ENCODE peak calls at places on chromosomes 7 and 10, in five cellular contexts. One of them, this sample, is unnamed.
A peak's percentile ranks its signal among the peaks of the same experiment; 100 is the strongest.

GRCh38 chr10:124894569-124895215 is 47.2 kb upstream of the ZRANB1 start:
- DNase-seq in right cardiac atrium: no peak
- DNase-seq in mammary epithelial cell: no peak
- DNase-seq in SJSA1: no peak
- DNase-seq in brain microvascular endothelial cell: no peak
- DNase-seq in this sample: no peak

GRCh38 chr7:101696-102376 is 90.5 kb upstream of the FAM20C start:
- DNase-seq in right cardiac atrium: no peak
- DNase-seq in mammary epithelial cell: peak; percentile 76
- DNase-seq in SJSA1: peak; percentile 77
- DNase-seq in brain microvascular endothelial cell: peak; percentile 22
- DNase-seq in this sample: no peak

GRCh38 chr7:51823437-51823836 is 506.8 kb upstream of the COBL start:
- DNase-seq in right cardiac atrium: no peak
- DNase-seq in mammary epithelial cell: no peak
- DNase-seq in SJSA1: no peak
- DNase-seq in brain microvascular endothelial cell: no peak
- DNase-seq in this sample: no peak

GRCh38 chr10:104127411-104127810 is 5.4 kb downstream of the SFR1 start:
- DNase-seq in right cardiac atrium: no peak
- DNase-seq in mammary epithelial cell: no peak
- DNase-seq in SJSA1: no peak
- DNase-seq in brain microvascular endothelial cell: no peak
- DNase-seq in this sample: no peak

GRCh38 chr10:103481974-103482531 is 3.0 kb upstream of the CALHM3 start:
- DNase-seq in right cardiac atrium: no peak
- DNase-seq in mammary epithelial cell: peak; percentile 42
- DNase-seq in SJSA1: no peak
- DNase-seq in brain microvascular endothelial cell: peak; percentile 57
- DNase-seq in this sample: no peak

GRCh38 chr10:50295367-50295766 is 44.1 kb upstream of the ASAH2 start:
- DNase-seq in right cardiac atrium: no peak
- DNase-seq in mammary epithelial cell: no peak
- DNase-seq in SJSA1: no peak
- DNase-seq in brain microvascular endothelial cell: no peak
- DNase-seq in this sample: no peak

GRCh38 chr10:70335246-70335613 is 47.2 kb downstream of the LRRC20 start:
- DNase-seq in right cardiac atrium: peak; percentile 88
- DNase-seq in mammary epithelial cell: no peak
- DNase-seq in SJSA1: no peak
- DNase-seq in brain microvascular endothelial cell: no peak
- DNase-seq in this sample: no peak

GRCh38 chr10:91389636-91390512 is 20.3 kb upstream of the HECTD2 start:
- DNase-seq in right cardiac atrium: no peak
- DNase-seq in mammary epithelial cell: peak; percentile 36
- DNase-seq in SJSA1: peak; percentile 31
- DNase-seq in brain microvascular endothelial cell: peak; percentile 38
- DNase-seq in this sample: no peak

GRCh38 chr10:127990846-127991542 is 84.1 kb downstream of the PTPRE start:
- DNase-seq in right cardiac atrium: no peak
- DNase-seq in mammary epithelial cell: peak; percentile 91
- DNase-seq in SJSA1: peak; percentile 78
- DNase-seq in brain microvascular endothelial cell: peak; percentile 94
- DNase-seq in this sample: peak; percentile 55

GRCh38 chr10:78774999-78775711 is 293.6 kb upstream of the ZMIZ1 start:
- DNase-seq in right cardiac atrium: peak; percentile 64
- DNase-seq in mammary epithelial cell: no peak
- DNase-seq in SJSA1: peak; percentile 99
- DNase-seq in brain microvascular endothelial cell: peak; percentile 49
- DNase-seq in this sample: no peak
- H3K27ac ChIP-seq in right cardiac atrium: peak overlapping the region; percentile 11
- H3K27ac ChIP-seq in mammary epithelial cell: no peak overlapping the region
- H3K27ac ChIP-seq in SJSA1: peak overlapping the region; percentile 86
- H3K27ac ChIP-seq in brain microvascular endothelial cell: no peak overlapping the region
- H3K27ac ChIP-seq in this sample: peak overlapping the region; percentile 66

DNA sequence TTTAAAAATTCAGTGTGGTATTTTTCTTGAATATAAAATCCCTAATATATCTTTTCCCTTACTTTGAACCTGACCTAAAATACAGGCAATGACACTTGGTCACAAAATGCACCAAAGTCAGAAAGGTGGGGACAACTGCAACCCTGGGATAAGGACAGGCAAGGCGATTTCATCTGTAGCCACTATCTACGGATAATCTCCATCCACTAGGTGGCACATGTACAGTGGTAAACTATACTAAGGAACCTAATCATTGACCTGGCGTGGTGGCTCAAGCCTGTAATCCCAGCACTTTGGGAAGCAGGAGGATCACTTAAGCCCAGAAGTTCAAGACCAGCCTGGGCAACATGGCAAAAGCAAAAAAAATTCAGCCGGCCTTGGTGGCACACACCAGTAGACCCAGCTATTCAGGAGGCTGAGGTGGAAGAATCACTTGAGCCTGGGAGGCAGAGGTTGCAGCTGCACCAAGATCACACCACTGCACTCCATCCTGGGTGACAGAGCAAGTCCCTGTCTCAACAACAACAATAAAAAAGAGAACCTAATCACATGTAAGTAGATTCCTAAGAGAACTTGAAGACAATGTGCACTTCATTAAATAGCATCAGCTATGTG is 98.9 kb downstream of the KMT2C start:
- DNase-seq in right cardiac atrium: no peak
- DNase-seq in mammary epithelial cell: peak; percentile 37
- DNase-seq in SJSA1: peak; percentile 50
- DNase-seq in brain microvascular endothelial cell: peak; percentile 52
- DNase-seq in this sample: no peak
- H3K4me3 ChIP-seq in right cardiac atrium: no peak overlapping the region
- H3K4me3 ChIP-seq in mammary epithelial cell: no peak overlapping the region
- H3K4me3 ChIP-seq in SJSA1: no peak overlapping the region
- H3K4me3 ChIP-seq in brain microvascular endothelial cell: no peak overlapping the region
- H3K4me3 ChIP-seq in this sample: no peak overlapping the region

GRCh38 chr7:31875424-31875823 is 188.4 kb downstream of the PPP1R17 start:
- DNase-seq in right cardiac atrium: no peak
- DNase-seq in mammary epithelial cell: peak; percentile 13
- DNase-seq in SJSA1: no peak
- DNase-seq in brain microvascular endothelial cell: no peak
- DNase-seq in this sample: no peak
- H3K27ac ChIP-seq in right cardiac atrium: no peak overlapping the region
- H3K27ac ChIP-seq in mammary epithelial cell: no peak overlapping the region
- H3K27ac ChIP-seq in SJSA1: no peak overlapping the region
- H3K27ac ChIP-seq in brain microvascular endothelial cell: no peak overlapping the region
- H3K27ac ChIP-seq in this sample: peak overlapping the region; percentile 74

DNA sequence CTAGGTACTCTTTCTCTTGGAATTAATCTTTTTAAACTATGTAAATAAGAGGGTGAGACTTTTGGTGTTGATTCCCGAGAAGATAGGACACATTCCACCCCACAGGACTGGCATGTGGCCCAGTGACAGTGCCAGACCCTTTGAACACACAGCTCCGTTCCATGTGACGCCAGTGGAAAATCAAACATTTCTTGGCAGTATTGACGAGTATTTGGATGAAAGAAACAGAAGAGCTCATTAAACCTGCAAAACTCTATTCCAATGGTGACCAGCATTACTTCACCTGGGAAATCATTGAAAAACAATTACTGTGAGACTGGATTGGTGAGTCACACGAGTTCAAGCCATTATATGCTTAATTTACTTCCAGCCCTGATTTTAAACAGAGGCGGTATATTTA is 25.8 kb downstream of the AKR1E2 start:
- DNase-seq in right cardiac atrium: peak; percentile 85
- DNase-seq in mammary epithelial cell: no peak
- DNase-seq in SJSA1: no peak
- DNase-seq in brain microvascular endothelial cell: no peak
- DNase-seq in this sample: no peak
- H3K4me3 ChIP-seq in right cardiac atrium: no peak overlapping the region
- H3K4me3 ChIP-seq in mammary epithelial cell: no peak overlapping the region
- H3K4me3 ChIP-seq in SJSA1: no peak overlapping the region
- H3K4me3 ChIP-seq in brain microvascular endothelial cell: no peak overlapping the region
- H3K4me3 ChIP-seq in this sample: no peak overlapping the region

GRCh38 chr10:48526846-48527505 is 77.9 kb downstream of the ARHGAP22 start:
- DNase-seq in right cardiac atrium: no peak
- DNase-seq in mammary epithelial cell: no peak
- DNase-seq in SJSA1: no peak
- DNase-seq in brain microvascular endothelial cell: no peak
- DNase-seq in this sample: no peak

GRCh38 chr10:48525956-48526355 is 78.9 kb downstream of the ARHGAP22 start:
- DNase-seq in right cardiac atrium: no peak
- DNase-seq in mammary epithelial cell: no peak
- DNase-seq in SJSA1: no peak
- DNase-seq in brain microvascular endothelial cell: no peak
- DNase-seq in this sample: no peak

GRCh38 chr10:48527691-48528212 is 77.1 kb downstream of the ARHGAP22 start:
- DNase-seq in right cardiac atrium: no peak
- DNase-seq in mammary epithelial cell: no peak
- DNase-seq in SJSA1: no peak
- DNase-seq in brain microvascular endothelial cell: no peak
- DNase-seq in this sample: no peak

GRCh38 chr10:48525113-48525512 is 79.8 kb downstream of the ARHGAP22 start:
- DNase-seq in right cardiac atrium: no peak
- DNase-seq in mammary epithelial cell: no peak
- DNase-seq in SJSA1: no peak
- DNase-seq in brain microvascular endothelial cell: no peak
- DNase-seq in this sample: no peak

GRCh38 chr10:48526371-48526821 is 78.5 kb downstream of the ARHGAP22 start:
- DNase-seq in right cardiac atrium: no peak
- DNase-seq in mammary epithelial cell: peak; percentile 41
- DNase-seq in SJSA1: peak; percentile 45
- DNase-seq in brain microvascular endothelial cell: peak; percentile 57
- DNase-seq in this sample: no peak
- H3K27ac ChIP-seq in right cardiac atrium: no peak overlapping the region
- H3K27ac ChIP-seq in mammary epithelial cell: no peak overlapping the region
- H3K27ac ChIP-seq in SJSA1: peak overlapping the region; percentile 58
- H3K27ac ChIP-seq in brain microvascular endothelial cell: peak overlapping the region; percentile 59
- H3K27ac ChIP-seq in this sample: no peak overlapping the region

GRCh38 chr7:103445228-103446020 is 583 bp downstream of the SLC26A5 start:
- DNase-seq in right cardiac atrium: no peak
- DNase-seq in mammary epithelial cell: no peak
- DNase-seq in SJSA1: peak; percentile 1
- DNase-seq in brain microvascular endothelial cell: no peak
- DNase-seq in this sample: no peak

GRCh38 chr7:103447073-103447960 is 1.3 kb upstream of the SLC26A5 start:
- DNase-seq in right cardiac atrium: no peak
- DNase-seq in mammary epithelial cell: peak; percentile 34
- DNase-seq in SJSA1: peak; percentile 16
- DNase-seq in brain microvascular endothelial cell: peak; percentile 46
- DNase-seq in this sample: peak; percentile 49

DNA sequence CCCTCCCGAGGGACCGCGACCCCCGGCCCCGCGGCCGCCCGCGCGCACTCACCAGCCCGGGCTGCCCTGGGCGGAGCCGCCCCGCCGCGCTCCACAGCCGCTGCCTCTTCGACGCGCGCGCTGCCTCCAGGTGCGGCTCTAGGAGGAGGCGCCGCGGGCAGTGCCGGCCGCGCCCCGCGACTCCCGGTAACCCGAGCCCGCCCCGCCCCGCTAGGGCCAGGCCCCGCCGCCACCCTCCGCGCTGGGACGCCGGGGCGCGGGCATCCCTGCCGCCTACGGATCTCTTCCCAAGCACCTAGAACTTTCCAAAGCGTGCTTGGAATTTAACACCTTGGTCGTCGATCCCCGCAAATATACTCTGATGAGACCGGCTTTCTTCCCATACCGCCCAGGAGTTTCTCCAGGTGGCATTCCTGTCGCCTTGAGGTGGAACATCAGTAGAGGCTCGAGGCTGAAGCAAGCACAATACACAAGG is at the start of gene SLC26A5:
- DNase-seq in right cardiac atrium: no peak
- DNase-seq in mammary epithelial cell: peak; percentile 41
- DNase-seq in SJSA1: no peak
- DNase-seq in brain microvascular endothelial cell: no peak
- DNase-seq in this sample: peak; percentile 32
- H3K4me3 ChIP-seq in right cardiac atrium: peak within 1 kb of the TSS; percentile 33
- H3K4me3 ChIP-seq in mammary epithelial cell: peak within 1 kb of the TSS; percentile 33
- H3K4me3 ChIP-seq in SJSA1: no peak within 1 kb of the TSS
- H3K4me3 ChIP-seq in brain microvascular endothelial cell: peak within 1 kb of the TSS; percentile 33
- H3K4me3 ChIP-seq in this sample: no peak within 1 kb of the TSS

GRCh38 chr10:89475567-89475966 is 59.8 kb downstream of the SLC16A12 start:
- DNase-seq in right cardiac atrium: no peak
- DNase-seq in mammary epithelial cell: no peak
- DNase-seq in SJSA1: no peak
- DNase-seq in brain microvascular endothelial cell: no peak
- DNase-seq in this sample: no peak

GRCh38 chr10:89476676-89477075 is 58.7 kb downstream of the SLC16A12 start:
- DNase-seq in right cardiac atrium: peak; percentile 55
- DNase-seq in mammary epithelial cell: no peak
- DNase-seq in SJSA1: peak; percentile 79
- DNase-seq in brain microvascular endothelial cell: peak; percentile 83
- DNase-seq in this sample: peak; percentile 55

GRCh38 chr10:89475137-89475536 is 60.3 kb downstream of the SLC16A12 start:
- DNase-seq in right cardiac atrium: no peak
- DNase-seq in mammary epithelial cell: no peak
- DNase-seq in SJSA1: no peak
- DNase-seq in brain microvascular endothelial cell: no peak
- DNase-seq in this sample: no peak

GRCh38 chr10:89474452-89474851 is 60.1 kb downstream of the IFIT5 start:
- DNase-seq in right cardiac atrium: no peak
- DNase-seq in mammary epithelial cell: no peak
- DNase-seq in SJSA1: no peak
- DNase-seq in brain microvascular endothelial cell: no peak
- DNase-seq in this sample: no peak

DNA sequence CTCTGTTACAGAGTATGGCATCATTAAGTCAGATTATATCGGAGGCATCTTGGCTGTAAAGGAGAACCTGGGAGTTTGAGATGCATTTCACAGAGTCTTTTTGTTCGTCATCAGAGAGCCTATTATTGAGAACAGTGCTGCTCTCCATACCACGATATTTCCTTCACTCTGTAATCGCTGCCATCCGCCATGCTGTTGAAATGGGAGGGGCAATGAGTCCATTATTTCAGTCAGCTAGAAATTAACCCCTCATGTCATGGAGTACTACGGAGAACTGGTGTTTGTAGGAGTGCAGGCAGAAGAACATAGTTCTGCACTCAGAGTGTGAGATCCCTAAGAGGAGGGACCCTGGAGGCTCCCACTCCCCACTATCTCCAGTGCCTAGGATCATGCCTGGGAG is 59.2 kb downstream of the SLC16A12 start:
- DNase-seq in right cardiac atrium: no peak
- DNase-seq in mammary epithelial cell: no peak
- DNase-seq in SJSA1: peak; percentile 25
- DNase-seq in brain microvascular endothelial cell: no peak
- DNase-seq in this sample: no peak
- H3K27ac ChIP-seq in right cardiac atrium: peak overlapping the region; percentile 90
- H3K27ac ChIP-seq in mammary epithelial cell: no peak overlapping the region
- H3K27ac ChIP-seq in SJSA1: peak overlapping the region; percentile 76
- H3K27ac ChIP-seq in brain microvascular endothelial cell: peak overlapping the region; percentile 86
- H3K27ac ChIP-seq in this sample: peak overlapping the region; percentile 94

This sample was measured in lung.